ENCODE peak calls at places on chromosomes 12 and 14, in eight cellular contexts. U is Peyer's patch, P is heart left ventricle, L is PC-3, W is breast epithelium, N is cardiac muscle cell, G is H9, S is A549. E is an unnamed sample.

GRCh38 chr14:104805326-104805678 is 4.4 kb downstream of the ZBTB42 start:
- DNase-seq in U (no peak), P (peak; percentile 66), L (peak; percentile 77), W (no peak), N (peak; percentile 94), G (no peak), S (peak; percentile 82), E (no peak)

GRCh38 chr14:105193916-105194782 is 13.0 kb upstream of the NUDT14 start:
- DNase-seq in U (no peak), P (no peak), L (no peak), W (no peak), N (peak; percentile 22), G (no peak), S (no peak), E (no peak)

GRCh38 chr14:81400852-81401251 is 728 bp upstream of the STON2 start:
- DNase-seq in U (no peak), P (peak; percentile 21), L (peak; percentile 99), W (peak; percentile 96), N (peak; percentile 96), G (no peak), S (peak; percentile 17), E (peak; percentile 91)

GRCh38 chr12:82866946-82867345 is 180.2 kb downstream of the TMTC2 start:
- DNase-seq in U (no peak), P (no peak), L (no peak), W (no peak), N (no peak), G (no peak), S (no peak), E (no peak)

GRCh38 chr14:89721991-89722390 is 232.5 kb downstream of the EFCAB11 start:
- DNase-seq in U (peak; percentile 50), P (no peak), L (no peak), W (no peak), N (peak; percentile 3), G (no peak), S (no peak), E (no peak)

GRCh38 chr14:24639905-24640304 is 5.9 kb upstream of the GZMB start:
- DNase-seq in U (no peak), P (no peak), L (no peak), W (no peak), N (no peak), G (no peak), S (no peak), E (no peak)

GRCh38 chr12:21476949-21477348 is 24.5 kb downstream of the RECQL start:
- DNase-seq in U (no peak), P (no peak), L (peak; percentile 10), W (no peak), N (peak; percentile 13), G (no peak), S (no peak), E (no peak)

GRCh38 chr12:14656846-14657245 is 39.6 kb downstream of the GUCY2C start:
- DNase-seq in U (no peak), P (no peak), L (no peak), W (no peak), N (no peak), G (peak; percentile 56), S (no peak), E (no peak)

GRCh38 chr12:120413901-120414695 is 23.8 kb upstream of the COX6A1 start:
- DNase-seq in U (peak; percentile 53), P (peak; percentile 25), L (no peak), W (no peak), N (no peak), G (peak; percentile 96), S (no peak), E (no peak)

GRCh38 chr12:95241761-95242506 is 24.3 kb downstream of the VEZT start:
- DNase-seq in U (no peak), P (no peak), L (no peak), W (no peak), N (no peak), G (no peak), S (no peak), E (no peak)

GRCh38 chr12:129276408-129277042 is 423.2 kb downstream of the GLT1D1 start:
- DNase-seq in U (no peak), P (no peak), L (no peak), W (no peak), N (no peak), G (no peak), S (no peak), E (no peak)

GRCh38 chr12:122830517-122831214 is 4.6 kb upstream of the HIP1R start:
- DNase-seq in U (no peak), P (no peak), L (peak; percentile 96), W (no peak), N (peak; percentile 75), G (no peak), S (peak; percentile 63), E (no peak)

GRCh38 chr12:5783274-5783920 is 161.7 kb downstream of the ANO2 start:
- DNase-seq in U (no peak), P (no peak), L (no peak), W (no peak), N (no peak), G (peak; percentile 12), S (no peak), E (no peak)

GRCh38 chr14:92323031-92323915 is at the start of gene SLC24A4:
- DNase-seq in U (no peak), P (no peak), L (no peak), W (no peak), N (peak; percentile 8), G (peak; percentile 60), S (peak; percentile 40), E (no peak)

GRCh38 chr12:62758216-62758615 is 176.7 kb downstream of the PPM1H start:
- DNase-seq in U (no peak), P (no peak), L (peak; percentile 57), W (no peak), N (no peak), G (no peak), S (no peak), E (no peak)

GRCh38 chr12:27975222-27976136 is 2.9 kb upstream of the PTHLH start:
- DNase-seq in U (peak; percentile 51), P (peak; percentile 17), L (peak; percentile 92), W (no peak), N (peak; percentile 79), G (peak; percentile 81), S (no peak), E (no peak)

GRCh38 chr12:68180792-68181744 is 21.5 kb upstream of the IFNG start:
- DNase-seq in U (no peak), P (no peak), L (no peak), W (no peak), N (peak; percentile 47), G (no peak), S (no peak), E (no peak)

GRCh38 chr12:4272976-4273650 is 449 bp upstream of the CCND2 start:
- DNase-seq in U (no peak), P (no peak), L (no peak), W (no peak), N (no peak), G (no peak), S (no peak), E (no peak)

GRCh38 chr12:4271433-4272013 is 2.0 kb upstream of the CCND2 start:
- DNase-seq in U (no peak), P (no peak), L (no peak), W (no peak), N (no peak), G (no peak), S (no peak), E (no peak)

GRCh38 chr12:4273651-4274395 is at the start of gene CCND2:
- DNase-seq in U (peak; percentile 88), P (peak; percentile 94), L (no peak), W (peak; percentile 86), N (peak; percentile 73), G (peak; percentile 96), S (peak; percentile 53), E (peak; percentile 86)

GRCh38 chr12:4270670-4271432 is 2.7 kb upstream of the CCND2 start:
- DNase-seq in U (peak; percentile 78), P (peak; percentile 66), L (no peak), W (peak; percentile 46), N (no peak), G (peak; percentile 82), S (no peak), E (peak; percentile 56)

GRCh38 chr12:4272014-4272975 is 1.3 kb upstream of the CCND2 start:
- DNase-seq in U (peak; percentile 88), P (peak; percentile 85), L (no peak), W (peak; percentile 79), N (peak; percentile 46), G (peak; percentile 92), S (no peak), E (peak; percentile 63)
- H3K4me1 ChIP-seq in U (no peaks in the 10 kb centered on the region), P (peaks cover 67% of the 10 kb centered on the region), L (no peaks in the 10 kb centered on the region), W (no peaks in the 10 kb centered on the region), N (peaks cover 15% of the 10 kb centered on the region), G (peaks cover 2% of the 10 kb centered on the region), S (peaks cover 69% of the 10 kb centered on the region), E (peaks cover 21% of the 10 kb centered on the region)

GRCh38 chr14:54981698-54982097 is 45.2 kb downstream of the WDHD1 start:
- DNase-seq in U (no peak), P (no peak), L (peak; percentile 42), W (no peak), N (peak; percentile 41), G (no peak), S (no peak), E (no peak)
- TF ChIP-seq CTCF in U (no peak), P (no peak), L (peak; percentile 59), W (no peak), N (peak; percentile 12), G (peak; percentile 44), S (peak; percentile 37), E (no peak)

DNA sequence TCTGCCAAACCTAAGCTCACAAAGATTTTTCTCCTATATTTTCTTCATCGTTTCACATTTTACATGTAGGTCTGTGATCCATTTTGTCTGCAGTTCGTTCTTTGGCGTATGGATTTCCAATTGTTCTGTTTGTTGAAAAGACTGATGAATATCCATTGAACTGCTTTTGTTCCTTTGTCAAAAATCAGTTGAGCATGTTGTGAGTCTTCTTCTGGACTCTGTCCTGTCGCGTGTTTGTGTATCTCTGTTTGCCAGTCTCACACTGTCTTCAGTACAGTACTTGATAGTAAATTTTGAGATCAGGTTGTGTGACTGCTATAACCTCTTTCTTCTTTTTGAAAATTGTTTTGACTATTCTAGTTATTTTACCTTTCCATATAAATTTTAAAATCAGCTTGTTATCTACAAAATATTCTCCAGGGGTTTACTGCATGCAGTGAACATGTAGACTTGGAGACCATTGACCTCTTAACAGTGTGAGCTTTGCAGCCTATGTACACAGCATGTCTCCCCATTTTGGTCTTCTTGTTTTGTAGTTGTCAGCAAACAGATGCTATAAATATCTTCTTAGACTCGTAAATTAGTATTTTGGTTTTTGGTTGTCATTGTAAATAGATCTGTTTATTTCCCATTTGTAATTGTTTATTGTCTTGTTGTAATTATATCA is 94.0 kb upstream of the DYNC1H1 start:
- DNase-seq in U (no peak), P (no peak), L (no peak), W (no peak), N (no peak), G (no peak), S (no peak), E (no peak)
- H3K4me1 ChIP-seq in U (no peaks in the 10 kb centered on the region), P (peaks cover 50% of the 10 kb centered on the region), L (no peaks in the 10 kb centered on the region), W (no peaks in the 10 kb centered on the region), N (no peaks in the 10 kb centered on the region), G (no peaks in the 10 kb centered on the region), S (no peaks in the 10 kb centered on the region), E (no peaks in the 10 kb centered on the region)

DNA sequence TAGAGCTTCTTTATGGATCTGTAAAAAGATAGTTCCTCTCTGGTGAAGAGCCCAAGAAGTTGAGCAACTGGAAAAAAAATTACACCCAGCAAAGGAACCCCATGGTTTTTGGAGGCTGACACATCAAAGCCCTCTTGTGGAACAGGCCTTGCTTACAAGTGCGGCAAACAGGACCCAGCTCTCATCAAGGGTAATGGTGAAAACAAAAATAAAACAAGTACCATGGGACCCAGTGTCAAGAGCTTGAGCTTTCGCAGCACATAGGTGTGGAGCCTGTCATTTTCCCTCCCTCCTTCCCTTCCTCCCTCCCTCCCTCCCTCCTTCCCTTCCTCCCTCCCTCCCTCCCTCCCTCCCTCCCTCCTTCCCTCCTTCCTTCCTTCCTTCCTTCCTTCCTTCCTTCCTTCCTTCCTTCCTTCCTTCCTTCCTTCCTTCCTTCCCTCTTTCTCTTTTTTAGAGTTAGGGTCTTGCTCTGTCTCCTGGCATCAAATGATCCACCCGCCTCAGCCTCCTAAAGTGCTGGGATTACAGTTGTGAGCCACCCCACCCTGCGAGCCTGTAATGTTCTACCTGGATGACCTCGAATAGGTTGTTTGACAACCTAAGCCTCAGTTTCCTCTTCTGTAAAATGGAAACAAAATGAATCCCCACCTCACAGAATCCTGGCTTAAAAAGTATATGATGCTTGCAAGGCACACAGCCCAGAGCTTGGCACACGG is 114.3 kb upstream of the RPH3A start:
- DNase-seq in U (no peak), P (no peak), L (no peak), W (no peak), N (no peak), G (no peak), S (no peak), E (no peak)
- TF ChIP-seq CTCF in U (no peak), P (no peak), L (no peak), W (no peak), N (no peak), G (no peak), S (no peak), E (no peak)